ENCODE peak calls at places on chromosomes 11 and 22, in four cellular contexts. One of them, this sample, is unnamed.

GRCh38 chr11:36097219-36097650 is 153.4 kb downstream of the LDLRAD3 start:
- DNase-seq in psoas muscle: no peak
- DNase-seq in lung: no peak
- DNase-seq in RWPE1: no peak
- DNase-seq in this sample: no peak

GRCh38 chr11:132855516-132855915 is 676.8 kb downstream of the OPCML start:
- DNase-seq in psoas muscle: no peak
- DNase-seq in lung: no peak
- DNase-seq in RWPE1: no peak
- DNase-seq in this sample: no peak

GRCh38 chr11:29482510-29482909 is 534.3 kb downstream of the KCNA4 start:
- DNase-seq in psoas muscle: no peak
- DNase-seq in lung: no peak
- DNase-seq in RWPE1: no peak
- DNase-seq in this sample: no peak

GRCh38 chr11:61384271-61385242 is 7.8 kb upstream of the TMEM216 start:
- DNase-seq in psoas muscle: no peak
- DNase-seq in lung: no peak
- DNase-seq in RWPE1: no peak
- DNase-seq in this sample: no peak

GRCh38 chr11:63868399-63869064 is 29.6 kb downstream of the MARK2 start:
- DNase-seq in psoas muscle: no peak
- DNase-seq in lung: no peak
- DNase-seq in RWPE1: no peak
- DNase-seq in this sample: no peak

GRCh38 chr11:101860694-101861371 is 54.0 kb upstream of the CEP126 start:
- DNase-seq in psoas muscle: no peak
- DNase-seq in lung: peak
- DNase-seq in RWPE1: peak
- DNase-seq in this sample: peak

GRCh38 chr22:21803859-21804258 is 63.6 kb downstream of the MAPK1 start:
- DNase-seq in psoas muscle: no peak
- DNase-seq in lung: no peak
- DNase-seq in RWPE1: no peak
- DNase-seq in this sample: no peak

GRCh38 chr22:23834830-23835772 is 3.7 kb downstream of the DERL3 start:
- DNase-seq in psoas muscle: peak
- DNase-seq in lung: no peak
- DNase-seq in RWPE1: no peak
- DNase-seq in this sample: peak

GRCh38 chr11:47913569-47914244 is 65.6 kb upstream of the NUP160 start:
- DNase-seq in psoas muscle: no peak
- DNase-seq in lung: no peak
- DNase-seq in RWPE1: no peak
- DNase-seq in this sample: no peak

GRCh38 chr11:15941206-15941770 is 415.1 kb downstream of the SOX6 start:
- DNase-seq in psoas muscle: peak
- DNase-seq in lung: no peak
- DNase-seq in RWPE1: peak
- DNase-seq in this sample: no peak

GRCh38 chr22:19291218-19291579 is 320 bp downstream of the CLTCL1 start:
- DNase-seq in psoas muscle: peak
- DNase-seq in lung: no peak
- DNase-seq in RWPE1: no peak
- DNase-seq in this sample: peak

GRCh38 chr11:118055966-118056365 is 20.9 kb upstream of the TMPRSS4 start:
- DNase-seq in psoas muscle: peak
- DNase-seq in lung: no peak
- DNase-seq in RWPE1: no peak
- DNase-seq in this sample: peak

GRCh38 chr11:2539761-2540520 is 95.1 kb downstream of the KCNQ1 start:
- DNase-seq in psoas muscle: peak
- DNase-seq in lung: no peak
- DNase-seq in RWPE1: no peak
- DNase-seq in this sample: peak

GRCh38 chr22:45155050-45155840 is 8.5 kb upstream of the NUP50 start:
- DNase-seq in psoas muscle: no peak
- DNase-seq in lung: no peak
- DNase-seq in RWPE1: no peak
- DNase-seq in this sample: no peak

DNA sequence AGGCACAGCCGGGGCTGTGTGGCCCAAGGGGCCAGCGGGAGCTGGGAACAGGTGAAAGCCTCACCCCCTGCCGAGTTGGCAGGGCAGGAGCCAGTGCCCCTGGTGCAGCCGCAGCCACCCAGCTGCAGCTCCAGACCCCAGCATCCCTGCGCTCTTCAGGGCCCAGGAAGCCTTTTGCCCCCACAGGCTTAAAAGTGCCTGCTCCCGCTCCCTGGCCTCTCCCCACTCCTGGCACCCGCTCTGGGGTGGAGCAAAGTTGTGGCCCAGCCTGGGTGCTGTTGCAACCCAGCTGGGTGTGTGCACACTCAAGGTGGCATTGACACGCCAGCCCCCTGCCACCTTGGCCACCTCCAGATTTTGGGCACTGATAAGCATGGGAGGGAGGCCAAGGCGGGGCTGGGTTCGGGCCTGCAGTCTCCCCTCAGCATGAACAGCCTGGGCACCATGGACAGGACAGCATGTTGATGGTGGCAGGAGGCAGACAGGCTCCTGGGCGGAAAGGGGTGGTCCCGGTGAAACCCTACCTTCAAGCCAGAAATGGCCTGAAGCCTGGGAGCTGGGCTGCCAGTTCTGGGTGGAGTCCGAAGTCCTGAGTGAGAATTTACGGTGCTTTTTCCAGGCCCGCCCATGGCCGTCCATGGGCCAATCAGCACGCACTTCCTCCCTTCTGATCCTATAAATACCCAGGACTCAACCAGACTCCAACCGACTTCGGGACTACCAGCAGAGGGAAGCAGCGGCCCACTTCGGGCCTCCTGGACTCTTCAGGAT is 23.5 kb upstream of the RNASEH2C start:
- DNase-seq in psoas muscle: no peak
- DNase-seq in lung: no peak
- DNase-seq in RWPE1: peak
- DNase-seq in this sample: peak
- TF ChIP-seq CTCF in psoas muscle: peak
- TF ChIP-seq CTCF in lung: no peak
- TF ChIP-seq CTCF in RWPE1: peak
- TF ChIP-seq CTCF in this sample: peak

GRCh38 chr11:119683783-119684182 is 45.2 kb downstream of the NECTIN1 start:
- DNase-seq in psoas muscle: no peak
- DNase-seq in lung: no peak
- DNase-seq in RWPE1: no peak
- DNase-seq in this sample: no peak

GRCh38 chr11:119684361-119685072 is 44.5 kb downstream of the NECTIN1 start:
- DNase-seq in psoas muscle: no peak
- DNase-seq in lung: no peak
- DNase-seq in RWPE1: peak
- DNase-seq in this sample: no peak

GRCh38 chr11:119680899-119681370 is 48.1 kb downstream of the NECTIN1 start:
- DNase-seq in psoas muscle: peak
- DNase-seq in lung: no peak
- DNase-seq in RWPE1: no peak
- DNase-seq in this sample: no peak

GRCh38 chr11:119678351-119678750 is 50.6 kb downstream of the NECTIN1 start:
- DNase-seq in psoas muscle: no peak
- DNase-seq in lung: no peak
- DNase-seq in RWPE1: no peak
- DNase-seq in this sample: no peak

GRCh38 chr11:119681537-119681936 is 47.5 kb downstream of the NECTIN1 start:
- DNase-seq in psoas muscle: no peak
- DNase-seq in lung: no peak
- DNase-seq in RWPE1: no peak
- DNase-seq in this sample: no peak
- H3K27ac ChIP-seq in psoas muscle: no peak
- H3K27ac ChIP-seq in lung: no peak
- H3K27ac ChIP-seq in RWPE1: peak
- H3K27ac ChIP-seq in this sample: no peak

GRCh38 chr22:38097557-38098409 is 12.7 kb downstream of the BAIAP2L2 start:
- DNase-seq in psoas muscle: no peak
- DNase-seq in lung: no peak
- DNase-seq in RWPE1: no peak
- DNase-seq in this sample: no peak
- TF ChIP-seq CTCF in psoas muscle: no peak
- TF ChIP-seq CTCF in lung: no peak
- TF ChIP-seq CTCF in RWPE1: no peak
- TF ChIP-seq CTCF in this sample: no peak

DNA sequence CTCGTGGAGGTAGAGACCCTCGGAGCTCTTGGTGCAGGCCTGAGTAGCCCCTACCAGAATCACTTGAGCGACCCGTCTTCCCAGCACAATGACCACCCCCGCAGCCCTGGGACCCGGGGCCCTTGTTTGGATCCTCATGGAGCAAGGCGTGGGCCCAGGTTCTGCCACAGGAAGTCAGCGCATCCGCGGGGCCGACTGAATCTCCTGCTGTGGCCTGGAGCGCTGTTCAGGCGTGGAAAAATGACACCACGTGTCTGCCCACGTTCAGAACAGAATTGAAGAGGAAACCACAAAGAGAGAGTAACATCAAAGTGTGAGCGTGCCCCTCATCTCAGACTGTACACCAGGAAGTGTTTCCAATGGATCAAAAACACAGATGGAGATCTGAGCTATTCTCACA is 1479.2 kb downstream of the TBC1D22A start:
- DNase-seq in psoas muscle: no peak
- DNase-seq in lung: no peak
- DNase-seq in RWPE1: no peak
- DNase-seq in this sample: no peak
- H3K27ac ChIP-seq in psoas muscle: no peak
- H3K27ac ChIP-seq in lung: no peak
- H3K27ac ChIP-seq in RWPE1: no peak
- H3K27ac ChIP-seq in this sample: no peak

GRCh38 chr22:30425616-30426394 is at the start of gene MTFP1:
- DNase-seq in psoas muscle: peak
- DNase-seq in lung: peak
- DNase-seq in RWPE1: peak
- DNase-seq in this sample: peak
- TF ChIP-seq CTCF in psoas muscle: no peak
- TF ChIP-seq CTCF in lung: no peak
- TF ChIP-seq CTCF in RWPE1: no peak
- TF ChIP-seq CTCF in this sample: no peak

GRCh38 chr22:41826001-41826400 is 6.9 kb upstream of the SREBF2 start:
- DNase-seq in psoas muscle: no peak
- DNase-seq in lung: no peak
- DNase-seq in RWPE1: no peak
- DNase-seq in this sample: no peak
- H3K27ac ChIP-seq in psoas muscle: peak
- H3K27ac ChIP-seq in lung: peak
- H3K27ac ChIP-seq in RWPE1: peak
- H3K27ac ChIP-seq in this sample: peak

GRCh38 chr11:41201156-41201555 is 258.3 kb downstream of the LRRC4C start:
- DNase-seq in psoas muscle: no peak
- DNase-seq in lung: peak
- DNase-seq in RWPE1: peak
- DNase-seq in this sample: no peak
- TF ChIP-seq CTCF in psoas muscle: no peak
- TF ChIP-seq CTCF in lung: no peak
- TF ChIP-seq CTCF in RWPE1: peak
- TF ChIP-seq CTCF in this sample: no peak

GRCh38 chr11:77175021-77175842 is 47.2 kb downstream of the MYO7A start:
- DNase-seq in psoas muscle: peak
- DNase-seq in lung: no peak
- DNase-seq in RWPE1: no peak
- DNase-seq in this sample: no peak
- H3K27ac ChIP-seq in psoas muscle: no peak
- H3K27ac ChIP-seq in lung: peak
- H3K27ac ChIP-seq in RWPE1: no peak
- H3K27ac ChIP-seq in this sample: no peak

GRCh38 chr22:31915499-31916065 is 28.8 kb upstream of the YWHAH start:
- DNase-seq in psoas muscle: no peak
- DNase-seq in lung: no peak
- DNase-seq in RWPE1: no peak
- DNase-seq in this sample: no peak
- TF ChIP-seq CTCF in psoas muscle: no peak
- TF ChIP-seq CTCF in lung: no peak
- TF ChIP-seq CTCF in RWPE1: no peak
- TF ChIP-seq CTCF in this sample: no peak

This sample was measured in transverse colon.